ENCODE peak calls at places on chromosomes 1 and 21, in ten cellular contexts. M, B, J, N, U, F, P, C, Z and A are unnamed samples.

GRCh38 chr1:10730985-10731384 is 65.5 kb downstream of the CASZ1 start:
- DNase-seq in N (peak), J (no peak), B (peak), P (peak), Z (no peak), F (peak), C (peak), U (no peak), M (no peak), A (peak)

GRCh38 chr21:42025392-42026071 is 15.4 kb upstream of the ZBTB21 start:
- DNase-seq in B (no peak), U (peak), J (no peak), C (peak), P (peak), N (peak), M (no peak), F (peak), Z (no peak), A (peak)

GRCh38 chr1:22108343-22109135 is 34.4 kb downstream of the WNT4 start:
- DNase-seq in B (no peak), M (no peak), Z (no peak), U (no peak), J (no peak), P (no peak), F (no peak), N (peak), C (no peak), A (peak)

GRCh38 chr1:96971849-96972602 is 250.4 kb downstream of the PTBP2 start:
- DNase-seq in M (no peak), N (no peak), U (no peak), B (no peak), F (no peak), C (no peak), J (no peak), P (no peak), Z (no peak), A (peak)

GRCh38 chr21:41548781-41549180 is 40.8 kb upstream of the TMPRSS2 start:
- DNase-seq in B (peak), F (no peak), Z (no peak), C (no peak), M (no peak), U (no peak), J (no peak), N (no peak), P (no peak), A (no peak)

GRCh38 chr1:207088731-207089626 is at the start of gene C4BPB:
- DNase-seq in Z (no peak), B (peak), P (peak), U (no peak), C (no peak), J (no peak), N (no peak), F (no peak), M (no peak), A (peak)

GRCh38 chr1:166884040-166884642 is 8.1 kb upstream of the TADA1 start:
- DNase-seq in B (peak), N (peak), C (peak), M (peak), P (no peak), Z (no peak), J (no peak), U (no peak), F (peak), A (peak)

GRCh38 chr1:41354956-41355355 is 6.3 kb upstream of the FOXO6 start:
- DNase-seq in U (no peak), C (no peak), B (no peak), J (no peak), Z (no peak), N (no peak), M (no peak), P (no peak), F (no peak), A (no peak)

GRCh38 chr1:116286541-116286971 is 86.5 kb upstream of the ATP1A1 start:
- DNase-seq in J (no peak), P (peak), F (peak), B (peak), M (no peak), C (peak), Z (no peak), U (no peak), N (peak), A (peak)

GRCh38 chr1:13948851-13949490 is 249.0 kb downstream of the PRDM2 start:
- DNase-seq in C (peak), U (no peak), B (no peak), N (peak), J (no peak), P (no peak), M (no peak), F (no peak), Z (no peak), A (peak)

GRCh38 chr1:21266119-21266774 is 24.0 kb downstream of the ECE1 start:
- DNase-seq in P (no peak), B (no peak), Z (no peak), N (no peak), M (no peak), J (no peak), C (no peak), F (no peak), U (no peak), A (no peak)

GRCh38 chr1:51572365-51572764 is 44.5 kb upstream of the OSBPL9 start:
- DNase-seq in P (no peak), B (no peak), J (no peak), F (no peak), U (no peak), C (no peak), N (no peak), M (no peak), Z (no peak), A (no peak)

GRCh38 chr1:180151508-180151907 is 3.2 kb upstream of the QSOX1 start:
- DNase-seq in B (peak), U (no peak), P (peak), N (peak), J (peak), C (peak), M (no peak), F (peak), Z (no peak), A (peak)

GRCh38 chr1:174837386-174837785 is 162.4 kb upstream of the CACYBP start:
- DNase-seq in J (peak), M (no peak), F (no peak), Z (no peak), P (no peak), N (no peak), U (no peak), B (no peak), C (no peak), A (no peak)

GRCh38 chr21:15005391-15005790 is 59.4 kb downstream of the NRIP1 start:
- DNase-seq in P (no peak), Z (no peak), J (no peak), B (no peak), N (no peak), F (peak), C (no peak), U (no peak), M (no peak), A (no peak)

GRCh38 chr1:201471772-201472171 is 2.8 kb upstream of the PHLDA3 start:
- DNase-seq in J (no peak), Z (no peak), B (peak), P (peak), U (no peak), N (peak), F (peak), M (no peak), C (peak), A (peak)

GRCh38 chr1:117413412-117413811 is 46.2 kb downstream of the MAN1A2 start:
- DNase-seq in U (no peak), Z (no peak), M (no peak), F (no peak), J (no peak), N (no peak), B (no peak), P (no peak), C (no peak), A (no peak)